ENCODE peak calls at places on chromosome 4, in six cellular contexts. N is frontal cortex; A is effector memory CD8-positive, alpha-beta T cell; T is AG10803; O is A172; S is neural crest cell. M is an unnamed sample.

GRCh38 chr4:125313989-125314602 is 659 bp upstream of the FAT4 start:
- DNase-seq in A (no peak), S (no peak), T (no peak), O (no peak), N (no peak), M (no peak)

GRCh38 chr4:3322059-3322550 is 29.3 kb downstream of the RGS12 start:
- DNase-seq in S (peak), A (no peak), T (peak), O (no peak), N (no peak), M (no peak)

GRCh38 chr4:60948008-60948407 is 252.1 kb upstream of the ADGRL3 start:
- DNase-seq in S (no peak), N (no peak), O (peak), T (no peak), A (no peak), M (no peak)

GRCh38 chr4:69984030-69984443 is 11.7 kb upstream of the STATH start:
- DNase-seq in T (no peak), N (no peak), O (peak), S (no peak), A (no peak), M (no peak)

GRCh38 chr4:164572877-164573279 is 181.1 kb upstream of the SMIM31 start:
- DNase-seq in N (no peak), S (no peak), A (no peak), T (no peak), O (peak), M (no peak)

GRCh38 chr4:6909970-6910339 is 329 bp downstream of the TBC1D14 start:
- DNase-seq in O (no peak), N (no peak), A (no peak), S (peak), T (no peak), M (no peak)

GRCh38 chr4:37767546-37767945 is 58.9 kb upstream of the PGM2 start:
- DNase-seq in A (no peak), S (no peak), T (peak), O (peak), N (no peak), M (no peak)

GRCh38 chr4:181897935-181898334 is 345.3 kb upstream of the TENM3 start:
- DNase-seq in N (no peak), A (no peak), S (no peak), O (peak), T (peak), M (no peak)

GRCh38 chr4:182647901-182648300 is 269.3 kb downstream of the DCTD start:
- DNase-seq in O (no peak), N (no peak), A (no peak), S (no peak), T (no peak), M (no peak)

GRCh38 chr4:53601251-53601764 is 10.0 kb upstream of the LNX1 start:
- DNase-seq in A (no peak), S (peak), T (no peak), N (no peak), O (peak), M (no peak)

GRCh38 chr4:52299120-52299519 is 248.0 kb downstream of the SPATA18 start:
- DNase-seq in A (no peak), S (no peak), T (peak), O (no peak), N (no peak), M (no peak)

M was measured in naive thymus-derived CD4-positive, alpha-beta T cell.